ENCODE peak calls at places on chromosomes 3 and 15, in four cellular contexts. Z is NCI-H2029 treated with DMSO at 0.1 percent for 48 hours, D is ovary, U is tibial nerve. O is an unnamed sample.

GRCh38 chr3:64216706-64217105 is 8.6 kb downstream of the PRICKLE2 start:
- DNase-seq in U (no peak), D (no peak), Z (no peak), O (no peak)

GRCh38 chr15:93965491-93965890 is 265.9 kb upstream of the MCTP2 start:
- DNase-seq in U (no peak), Z (no peak), D (no peak), O (no peak)

GRCh38 chr3:104198136-104198535 is 1168.6 kb upstream of the ALCAM start:
- DNase-seq in Z (no peak), U (no peak), D (no peak), O (no peak)

GRCh38 chr3:52456169-52456799 is 880 bp downstream of the NISCH start:
- DNase-seq in Z (no peak), U (no peak), D (no peak), O (no peak)

GRCh38 chr3:39383913-39384664 is 919 bp downstream of the SLC25A38 start:
- DNase-seq in D (peak; percentile 97), Z (no peak), U (peak; percentile 96), O (no peak)

GRCh38 chr3:114320251-114320650 is 26.4 kb downstream of the TIGIT start:
- DNase-seq in U (no peak), D (no peak), Z (peak; percentile 3), O (no peak)

GRCh38 chr3:10011644-10012043 is 14.6 kb upstream of the FANCD2 start:
- DNase-seq in Z (no peak), U (no peak), D (no peak), O (no peak)

GRCh38 chr3:126132751-126133511 is 47.5 kb downstream of the ALDH1L1 start:
- DNase-seq in Z (no peak), D (no peak), U (no peak), O (no peak)

GRCh38 chr3:103184772-103185171 is 750.0 kb downstream of the ZPLD1 start:
- DNase-seq in Z (no peak), U (no peak), D (no peak), O (no peak)

O was measured in glomerular endothelial cell.